ENCODE peak calls at places on chromosomes 13 and 19, in six cellular contexts. One of them, this sample, is unnamed.

GRCh38 chr19:51064534-51065220 is at the start of gene KLK13:
- DNase-seq in A549: peak; percentile 22
- DNase-seq in mucosa of descending colon: peak; percentile 3
- DNase-seq in activated T-cell treated with anti-CD3 and anti-CD28 coated beads, Interleukin-2, amount 50 U/mL, for 4 hours: no peak
- DNase-seq in iris pigment epithelial cell: no peak
- DNase-seq in stimulated activated naive CD4-positive, alpha-beta T cell treated with Interleukin-2 at 50 U/mL for 16 hours: no peak
- DNase-seq in this sample: no peak

GRCh38 chr19:51808333-51808986 is 13.5 kb downstream of the FPR3 start:
- DNase-seq in A549: peak; percentile 25
- DNase-seq in mucosa of descending colon: no peak
- DNase-seq in activated T-cell treated with anti-CD3 and anti-CD28 coated beads, Interleukin-2, amount 50 U/mL, for 4 hours: no peak
- DNase-seq in iris pigment epithelial cell: peak; percentile 42
- DNase-seq in stimulated activated naive CD4-positive, alpha-beta T cell treated with Interleukin-2 at 50 U/mL for 16 hours: no peak
- DNase-seq in this sample: peak; percentile 71

GRCh38 chr19:19618384-19619051 is at the start of gene PBX4:
- DNase-seq in A549: peak; percentile 87
- DNase-seq in mucosa of descending colon: peak; percentile 98
- DNase-seq in activated T-cell treated with anti-CD3 and anti-CD28 coated beads, Interleukin-2, amount 50 U/mL, for 4 hours: peak; percentile 99
- DNase-seq in iris pigment epithelial cell: peak; percentile 89
- DNase-seq in stimulated activated naive CD4-positive, alpha-beta T cell treated with Interleukin-2 at 50 U/mL for 16 hours: peak; percentile 98
- DNase-seq in this sample: peak; percentile 94

GRCh38 chr13:109758937-109759480 is 27.4 kb downstream of the IRS2 start:
- DNase-seq in A549: no peak
- DNase-seq in mucosa of descending colon: no peak
- DNase-seq in activated T-cell treated with anti-CD3 and anti-CD28 coated beads, Interleukin-2, amount 50 U/mL, for 4 hours: no peak
- DNase-seq in iris pigment epithelial cell: no peak
- DNase-seq in stimulated activated naive CD4-positive, alpha-beta T cell treated with Interleukin-2 at 50 U/mL for 16 hours: no peak
- DNase-seq in this sample: no peak

GRCh38 chr13:98050041-98050466 is 92.8 kb upstream of the FARP1 start:
- DNase-seq in A549: peak; percentile 58
- DNase-seq in mucosa of descending colon: no peak
- DNase-seq in activated T-cell treated with anti-CD3 and anti-CD28 coated beads, Interleukin-2, amount 50 U/mL, for 4 hours: no peak
- DNase-seq in iris pigment epithelial cell: peak; percentile 31
- DNase-seq in stimulated activated naive CD4-positive, alpha-beta T cell treated with Interleukin-2 at 50 U/mL for 16 hours: no peak
- DNase-seq in this sample: peak; percentile 51

GRCh38 chr19:50551713-50552187 is 16.5 kb downstream of the LRRC4B start:
- DNase-seq in A549: no peak
- DNase-seq in mucosa of descending colon: no peak
- DNase-seq in activated T-cell treated with anti-CD3 and anti-CD28 coated beads, Interleukin-2, amount 50 U/mL, for 4 hours: no peak
- DNase-seq in iris pigment epithelial cell: no peak
- DNase-seq in stimulated activated naive CD4-positive, alpha-beta T cell treated with Interleukin-2 at 50 U/mL for 16 hours: no peak
- DNase-seq in this sample: no peak

GRCh38 chr19:15583346-15583745 is 31.7 kb upstream of the CYP4F8 start:
- DNase-seq in A549: no peak
- DNase-seq in mucosa of descending colon: no peak
- DNase-seq in activated T-cell treated with anti-CD3 and anti-CD28 coated beads, Interleukin-2, amount 50 U/mL, for 4 hours: no peak
- DNase-seq in iris pigment epithelial cell: no peak
- DNase-seq in stimulated activated naive CD4-positive, alpha-beta T cell treated with Interleukin-2 at 50 U/mL for 16 hours: no peak
- DNase-seq in this sample: no peak

GRCh38 chr13:49629947-49630346 is 1.6 kb downstream of the ARL11 start:
- DNase-seq in A549: no peak
- DNase-seq in mucosa of descending colon: no peak
- DNase-seq in activated T-cell treated with anti-CD3 and anti-CD28 coated beads, Interleukin-2, amount 50 U/mL, for 4 hours: no peak
- DNase-seq in iris pigment epithelial cell: peak; percentile 29
- DNase-seq in stimulated activated naive CD4-positive, alpha-beta T cell treated with Interleukin-2 at 50 U/mL for 16 hours: no peak
- DNase-seq in this sample: peak; percentile 23

GRCh38 chr13:30835442-30835841 is 70.6 kb upstream of the MEDAG start:
- DNase-seq in A549: no peak
- DNase-seq in mucosa of descending colon: peak; percentile 81
- DNase-seq in activated T-cell treated with anti-CD3 and anti-CD28 coated beads, Interleukin-2, amount 50 U/mL, for 4 hours: no peak
- DNase-seq in iris pigment epithelial cell: peak; percentile 74
- DNase-seq in stimulated activated naive CD4-positive, alpha-beta T cell treated with Interleukin-2 at 50 U/mL for 16 hours: no peak
- DNase-seq in this sample: no peak

GRCh38 chr13:49108204-49108603 is 111.9 kb upstream of the MLNR start:
- DNase-seq in A549: no peak
- DNase-seq in mucosa of descending colon: no peak
- DNase-seq in activated T-cell treated with anti-CD3 and anti-CD28 coated beads, Interleukin-2, amount 50 U/mL, for 4 hours: no peak
- DNase-seq in iris pigment epithelial cell: no peak
- DNase-seq in stimulated activated naive CD4-positive, alpha-beta T cell treated with Interleukin-2 at 50 U/mL for 16 hours: no peak
- DNase-seq in this sample: no peak

GRCh38 chr19:48480476-48481190 is 11.5 kb downstream of the CYTH2 start:
- DNase-seq in A549: no peak
- DNase-seq in mucosa of descending colon: peak; percentile 42
- DNase-seq in activated T-cell treated with anti-CD3 and anti-CD28 coated beads, Interleukin-2, amount 50 U/mL, for 4 hours: peak; percentile 36
- DNase-seq in iris pigment epithelial cell: peak; percentile 44
- DNase-seq in stimulated activated naive CD4-positive, alpha-beta T cell treated with Interleukin-2 at 50 U/mL for 16 hours: peak; percentile 35
- DNase-seq in this sample: no peak

GRCh38 chr13:28636677-28637317 is 22.1 kb upstream of the POMP start:
- DNase-seq in A549: peak; percentile 63
- DNase-seq in mucosa of descending colon: peak; percentile 71
- DNase-seq in activated T-cell treated with anti-CD3 and anti-CD28 coated beads, Interleukin-2, amount 50 U/mL, for 4 hours: peak; percentile 42
- DNase-seq in iris pigment epithelial cell: peak; percentile 89
- DNase-seq in stimulated activated naive CD4-positive, alpha-beta T cell treated with Interleukin-2 at 50 U/mL for 16 hours: no peak
- DNase-seq in this sample: peak; percentile 88

GRCh38 chr13:60591348-60591747 is 194.3 kb downstream of the TDRD3 start:
- DNase-seq in A549: no peak
- DNase-seq in mucosa of descending colon: no peak
- DNase-seq in activated T-cell treated with anti-CD3 and anti-CD28 coated beads, Interleukin-2, amount 50 U/mL, for 4 hours: no peak
- DNase-seq in iris pigment epithelial cell: peak; percentile 24
- DNase-seq in stimulated activated naive CD4-positive, alpha-beta T cell treated with Interleukin-2 at 50 U/mL for 16 hours: no peak
- DNase-seq in this sample: peak; percentile 61

GRCh38 chr13:107452833-107453232 is 762.5 kb downstream of the LIG4 start:
- DNase-seq in A549: no peak
- DNase-seq in mucosa of descending colon: no peak
- DNase-seq in activated T-cell treated with anti-CD3 and anti-CD28 coated beads, Interleukin-2, amount 50 U/mL, for 4 hours: no peak
- DNase-seq in iris pigment epithelial cell: no peak
- DNase-seq in stimulated activated naive CD4-positive, alpha-beta T cell treated with Interleukin-2 at 50 U/mL for 16 hours: no peak
- DNase-seq in this sample: no peak

GRCh38 chr19:48654299-48655059 is 8.5 kb upstream of the CA11 start:
- DNase-seq in A549: no peak
- DNase-seq in mucosa of descending colon: no peak
- DNase-seq in activated T-cell treated with anti-CD3 and anti-CD28 coated beads, Interleukin-2, amount 50 U/mL, for 4 hours: no peak
- DNase-seq in iris pigment epithelial cell: no peak
- DNase-seq in stimulated activated naive CD4-positive, alpha-beta T cell treated with Interleukin-2 at 50 U/mL for 16 hours: no peak
- DNase-seq in this sample: no peak

GRCh38 chr13:96036515-96036914 is 16.7 kb downstream of the UGGT2 start:
- DNase-seq in A549: no peak
- DNase-seq in mucosa of descending colon: no peak
- DNase-seq in activated T-cell treated with anti-CD3 and anti-CD28 coated beads, Interleukin-2, amount 50 U/mL, for 4 hours: no peak
- DNase-seq in iris pigment epithelial cell: no peak
- DNase-seq in stimulated activated naive CD4-positive, alpha-beta T cell treated with Interleukin-2 at 50 U/mL for 16 hours: no peak
- DNase-seq in this sample: no peak

GRCh38 chr13:37495046-37495445 is 103.5 kb downstream of the POSTN start:
- DNase-seq in A549: no peak
- DNase-seq in mucosa of descending colon: no peak
- DNase-seq in activated T-cell treated with anti-CD3 and anti-CD28 coated beads, Interleukin-2, amount 50 U/mL, for 4 hours: no peak
- DNase-seq in iris pigment epithelial cell: no peak
- DNase-seq in stimulated activated naive CD4-positive, alpha-beta T cell treated with Interleukin-2 at 50 U/mL for 16 hours: no peak
- DNase-seq in this sample: peak; percentile 75

GRCh38 chr13:23268441-23268840 is 87.7 kb downstream of the SGCG start:
- DNase-seq in A549: no peak
- DNase-seq in mucosa of descending colon: no peak
- DNase-seq in activated T-cell treated with anti-CD3 and anti-CD28 coated beads, Interleukin-2, amount 50 U/mL, for 4 hours: no peak
- DNase-seq in iris pigment epithelial cell: no peak
- DNase-seq in stimulated activated naive CD4-positive, alpha-beta T cell treated with Interleukin-2 at 50 U/mL for 16 hours: peak; percentile 3
- DNase-seq in this sample: no peak

GRCh38 chr19:52034051-52034728 is 6.0 kb upstream of the ZNF614 start:
- DNase-seq in A549: peak; percentile 44
- DNase-seq in mucosa of descending colon: no peak
- DNase-seq in activated T-cell treated with anti-CD3 and anti-CD28 coated beads, Interleukin-2, amount 50 U/mL, for 4 hours: no peak
- DNase-seq in iris pigment epithelial cell: peak; percentile 23
- DNase-seq in stimulated activated naive CD4-positive, alpha-beta T cell treated with Interleukin-2 at 50 U/mL for 16 hours: no peak
- DNase-seq in this sample: no peak

GRCh38 chr13:46104868-46105267 is at the start of gene CPB2:
- DNase-seq in A549: no peak
- DNase-seq in mucosa of descending colon: no peak
- DNase-seq in activated T-cell treated with anti-CD3 and anti-CD28 coated beads, Interleukin-2, amount 50 U/mL, for 4 hours: no peak
- DNase-seq in iris pigment epithelial cell: no peak
- DNase-seq in stimulated activated naive CD4-positive, alpha-beta T cell treated with Interleukin-2 at 50 U/mL for 16 hours: no peak
- DNase-seq in this sample: no peak

GRCh38 chr13:101579291-101579802 is 126.9 kb downstream of the ITGBL1 start:
- DNase-seq in A549: peak; percentile 53
- DNase-seq in mucosa of descending colon: peak; percentile 28
- DNase-seq in activated T-cell treated with anti-CD3 and anti-CD28 coated beads, Interleukin-2, amount 50 U/mL, for 4 hours: no peak
- DNase-seq in iris pigment epithelial cell: peak; percentile 80
- DNase-seq in stimulated activated naive CD4-positive, alpha-beta T cell treated with Interleukin-2 at 50 U/mL for 16 hours: no peak
- DNase-seq in this sample: peak; percentile 60

GRCh38 chr13:49220856-49221614 is 897 bp downstream of the MLNR start:
- DNase-seq in A549: no peak
- DNase-seq in mucosa of descending colon: no peak
- DNase-seq in activated T-cell treated with anti-CD3 and anti-CD28 coated beads, Interleukin-2, amount 50 U/mL, for 4 hours: no peak
- DNase-seq in iris pigment epithelial cell: peak; percentile 11
- DNase-seq in stimulated activated naive CD4-positive, alpha-beta T cell treated with Interleukin-2 at 50 U/mL for 16 hours: no peak
- DNase-seq in this sample: peak; percentile 28

GRCh38 chr13:39603424-39603947 is 493 bp upstream of the LHFPL6 start:
- DNase-seq in A549: peak; percentile 5
- DNase-seq in mucosa of descending colon: peak; percentile 12
- DNase-seq in activated T-cell treated with anti-CD3 and anti-CD28 coated beads, Interleukin-2, amount 50 U/mL, for 4 hours: no peak
- DNase-seq in iris pigment epithelial cell: peak; percentile 34
- DNase-seq in stimulated activated naive CD4-positive, alpha-beta T cell treated with Interleukin-2 at 50 U/mL for 16 hours: no peak
- DNase-seq in this sample: peak; percentile 68

GRCh38 chr19:55145241-55145640 is 3.8 kb downstream of the TNNT1 start:
- DNase-seq in A549: no peak
- DNase-seq in mucosa of descending colon: no peak
- DNase-seq in activated T-cell treated with anti-CD3 and anti-CD28 coated beads, Interleukin-2, amount 50 U/mL, for 4 hours: no peak
- DNase-seq in iris pigment epithelial cell: no peak
- DNase-seq in stimulated activated naive CD4-positive, alpha-beta T cell treated with Interleukin-2 at 50 U/mL for 16 hours: no peak
- DNase-seq in this sample: no peak

GRCh38 chr19:45848922-45849321 is 14.0 kb downstream of the SYMPK start:
- DNase-seq in A549: peak; percentile 48
- DNase-seq in mucosa of descending colon: no peak
- DNase-seq in activated T-cell treated with anti-CD3 and anti-CD28 coated beads, Interleukin-2, amount 50 U/mL, for 4 hours: no peak
- DNase-seq in iris pigment epithelial cell: no peak
- DNase-seq in stimulated activated naive CD4-positive, alpha-beta T cell treated with Interleukin-2 at 50 U/mL for 16 hours: no peak
- DNase-seq in this sample: no peak

GRCh38 chr13:74061939-74062595 is 72.1 kb downstream of the KLF12 start:
- DNase-seq in A549: no peak
- DNase-seq in mucosa of descending colon: peak; percentile 29
- DNase-seq in activated T-cell treated with anti-CD3 and anti-CD28 coated beads, Interleukin-2, amount 50 U/mL, for 4 hours: no peak
- DNase-seq in iris pigment epithelial cell: peak; percentile 92
- DNase-seq in stimulated activated naive CD4-positive, alpha-beta T cell treated with Interleukin-2 at 50 U/mL for 16 hours: no peak
- DNase-seq in this sample: peak; percentile 66

GRCh38 chr19:3987619-3988371 is 2.5 kb upstream of the EEF2 start:
- DNase-seq in A549: peak; percentile 80
- DNase-seq in mucosa of descending colon: peak; percentile 95
- DNase-seq in activated T-cell treated with anti-CD3 and anti-CD28 coated beads, Interleukin-2, amount 50 U/mL, for 4 hours: peak; percentile 85
- DNase-seq in iris pigment epithelial cell: peak; percentile 69
- DNase-seq in stimulated activated naive CD4-positive, alpha-beta T cell treated with Interleukin-2 at 50 U/mL for 16 hours: peak; percentile 86
- DNase-seq in this sample: peak; percentile 82

GRCh38 chr13:76991432-76991795 is 467 bp upstream of the CLN5 start:
- DNase-seq in A549: no peak
- DNase-seq in mucosa of descending colon: peak; percentile 57
- DNase-seq in activated T-cell treated with anti-CD3 and anti-CD28 coated beads, Interleukin-2, amount 50 U/mL, for 4 hours: peak; percentile 59
- DNase-seq in iris pigment epithelial cell: no peak
- DNase-seq in stimulated activated naive CD4-positive, alpha-beta T cell treated with Interleukin-2 at 50 U/mL for 16 hours: peak; percentile 85
- DNase-seq in this sample: peak; percentile 1

GRCh38 chr13:45238945-45239795 is 38.3 kb upstream of the KCTD4 start:
- DNase-seq in A549: no peak
- DNase-seq in mucosa of descending colon: no peak
- DNase-seq in activated T-cell treated with anti-CD3 and anti-CD28 coated beads, Interleukin-2, amount 50 U/mL, for 4 hours: no peak
- DNase-seq in iris pigment epithelial cell: peak; percentile 72
- DNase-seq in stimulated activated naive CD4-positive, alpha-beta T cell treated with Interleukin-2 at 50 U/mL for 16 hours: no peak
- DNase-seq in this sample: peak; percentile 67

GRCh38 chr19:44722131-44723121 is 23.5 kb downstream of the CEACAM16 start:
- DNase-seq in A549: peak; percentile 60
- DNase-seq in mucosa of descending colon: no peak
- DNase-seq in activated T-cell treated with anti-CD3 and anti-CD28 coated beads, Interleukin-2, amount 50 U/mL, for 4 hours: no peak
- DNase-seq in iris pigment epithelial cell: no peak
- DNase-seq in stimulated activated naive CD4-positive, alpha-beta T cell treated with Interleukin-2 at 50 U/mL for 16 hours: no peak
- DNase-seq in this sample: no peak

GRCh38 chr13:26095338-26095737 is 43.5 kb upstream of the SHISA2 start:
- DNase-seq in A549: no peak
- DNase-seq in mucosa of descending colon: no peak
- DNase-seq in activated T-cell treated with anti-CD3 and anti-CD28 coated beads, Interleukin-2, amount 50 U/mL, for 4 hours: no peak
- DNase-seq in iris pigment epithelial cell: no peak
- DNase-seq in stimulated activated naive CD4-positive, alpha-beta T cell treated with Interleukin-2 at 50 U/mL for 16 hours: no peak
- DNase-seq in this sample: no peak

GRCh38 chr19:1611353-1611752 is 6.1 kb upstream of the UQCR11 start:
- DNase-seq in A549: no peak
- DNase-seq in mucosa of descending colon: no peak
- DNase-seq in activated T-cell treated with anti-CD3 and anti-CD28 coated beads, Interleukin-2, amount 50 U/mL, for 4 hours: no peak
- DNase-seq in iris pigment epithelial cell: no peak
- DNase-seq in stimulated activated naive CD4-positive, alpha-beta T cell treated with Interleukin-2 at 50 U/mL for 16 hours: no peak
- DNase-seq in this sample: no peak

GRCh38 chr19:6417713-6418561 is 6.7 kb downstream of the KHSRP start:
- DNase-seq in A549: peak; percentile 23
- DNase-seq in mucosa of descending colon: peak; percentile 38
- DNase-seq in activated T-cell treated with anti-CD3 and anti-CD28 coated beads, Interleukin-2, amount 50 U/mL, for 4 hours: no peak
- DNase-seq in iris pigment epithelial cell: no peak
- DNase-seq in stimulated activated naive CD4-positive, alpha-beta T cell treated with Interleukin-2 at 50 U/mL for 16 hours: no peak
- DNase-seq in this sample: no peak

GRCh38 chr19:17830567-17831418 is 9.5 kb upstream of the INSL3 start:
- DNase-seq in A549: peak; percentile 91
- DNase-seq in mucosa of descending colon: peak; percentile 89
- DNase-seq in activated T-cell treated with anti-CD3 and anti-CD28 coated beads, Interleukin-2, amount 50 U/mL, for 4 hours: no peak
- DNase-seq in iris pigment epithelial cell: peak; percentile 89
- DNase-seq in stimulated activated naive CD4-positive, alpha-beta T cell treated with Interleukin-2 at 50 U/mL for 16 hours: peak; percentile 42
- DNase-seq in this sample: peak; percentile 34

GRCh38 chr13:109795021-109795420 is 8.6 kb upstream of the IRS2 start:
- DNase-seq in A549: no peak
- DNase-seq in mucosa of descending colon: no peak
- DNase-seq in activated T-cell treated with anti-CD3 and anti-CD28 coated beads, Interleukin-2, amount 50 U/mL, for 4 hours: no peak
- DNase-seq in iris pigment epithelial cell: no peak
- DNase-seq in stimulated activated naive CD4-positive, alpha-beta T cell treated with Interleukin-2 at 50 U/mL for 16 hours: no peak
- DNase-seq in this sample: no peak

GRCh38 chr13:80361883-80362327 is 21.0 kb upstream of the SPRY2 start:
- DNase-seq in A549: peak; percentile 17
- DNase-seq in mucosa of descending colon: peak; percentile 17
- DNase-seq in activated T-cell treated with anti-CD3 and anti-CD28 coated beads, Interleukin-2, amount 50 U/mL, for 4 hours: no peak
- DNase-seq in iris pigment epithelial cell: no peak
- DNase-seq in stimulated activated naive CD4-positive, alpha-beta T cell treated with Interleukin-2 at 50 U/mL for 16 hours: no peak
- DNase-seq in this sample: peak; percentile 8

GRCh38 chr13:55517312-55517711 is 1623.4 kb upstream of the PRR20A start:
- DNase-seq in A549: no peak
- DNase-seq in mucosa of descending colon: no peak
- DNase-seq in activated T-cell treated with anti-CD3 and anti-CD28 coated beads, Interleukin-2, amount 50 U/mL, for 4 hours: no peak
- DNase-seq in iris pigment epithelial cell: no peak
- DNase-seq in stimulated activated naive CD4-positive, alpha-beta T cell treated with Interleukin-2 at 50 U/mL for 16 hours: no peak
- DNase-seq in this sample: no peak

This sample was measured in EL.